ENCODE peak calls at places on chromosomes 7 and 10, in six cellular contexts. One of them, this sample, is unnamed.

GRCh38 chr10:122062831-122063674 is 74.1 kb downstream of the TACC2 start:
- DNase-seq in mammary epithelial cell: peak; percentile 96
- DNase-seq in HFF-Myc: peak; percentile 83
- DNase-seq in H4: peak; percentile 89
- DNase-seq in CD8-positive, alpha-beta T cell: no peak
- DNase-seq in left ventricle myocardium superior: peak; percentile 88
- DNase-seq in this sample: peak; percentile 72

GRCh38 chr10:30830672-30831230 is 200.9 kb downstream of the ZNF438 start:
- DNase-seq in left ventricle myocardium superior: no peak
- DNase-seq in CD8-positive, alpha-beta T cell: no peak
- DNase-seq in HFF-Myc: no peak
- DNase-seq in H4: no peak
- DNase-seq in mammary epithelial cell: no peak
- DNase-seq in this sample: no peak

GRCh38 chr7:32506266-32507054 is 11.2 kb downstream of the AVL9 start:
- DNase-seq in CD8-positive, alpha-beta T cell: no peak
- DNase-seq in H4: peak; percentile 97
- DNase-seq in left ventricle myocardium superior: no peak
- DNase-seq in HFF-Myc: peak; percentile 64
- DNase-seq in mammary epithelial cell: peak; percentile 92
- DNase-seq in this sample: peak; percentile 89

GRCh38 chr7:126702242-126703016 is 550.3 kb downstream of the GRM8 start:
- DNase-seq in mammary epithelial cell: no peak
- DNase-seq in H4: no peak
- DNase-seq in HFF-Myc: no peak
- DNase-seq in left ventricle myocardium superior: no peak
- DNase-seq in CD8-positive, alpha-beta T cell: no peak
- DNase-seq in this sample: no peak

GRCh38 chr7:149753370-149754233 is 19.8 kb downstream of the ZNF467 start:
- DNase-seq in CD8-positive, alpha-beta T cell: no peak
- DNase-seq in left ventricle myocardium superior: peak; percentile 59
- DNase-seq in HFF-Myc: no peak
- DNase-seq in mammary epithelial cell: peak; percentile 28
- DNase-seq in H4: peak; percentile 50
- DNase-seq in this sample: no peak

GRCh38 chr7:79298145-79298760 is 155.2 kb downstream of the MAGI2 start:
- DNase-seq in left ventricle myocardium superior: no peak
- DNase-seq in CD8-positive, alpha-beta T cell: no peak
- DNase-seq in HFF-Myc: peak; percentile 55
- DNase-seq in mammary epithelial cell: peak; percentile 31
- DNase-seq in H4: peak; percentile 59
- DNase-seq in this sample: peak; percentile 66

GRCh38 chr7:91212592-91212991 is 51.6 kb upstream of the FZD1 start:
- DNase-seq in mammary epithelial cell: no peak
- DNase-seq in left ventricle myocardium superior: no peak
- DNase-seq in H4: no peak
- DNase-seq in HFF-Myc: no peak
- DNase-seq in CD8-positive, alpha-beta T cell: no peak
- DNase-seq in this sample: no peak

GRCh38 chr7:26151096-26151495 is 902 bp upstream of the NFE2L3 start:
- DNase-seq in H4: no peak
- DNase-seq in mammary epithelial cell: no peak
- DNase-seq in left ventricle myocardium superior: no peak
- DNase-seq in HFF-Myc: no peak
- DNase-seq in CD8-positive, alpha-beta T cell: no peak
- DNase-seq in this sample: no peak

GRCh38 chr7:47336178-47337020 is 245.5 kb downstream of the TNS3 start:
- DNase-seq in HFF-Myc: no peak
- DNase-seq in H4: peak; percentile 94
- DNase-seq in left ventricle myocardium superior: peak; percentile 72
- DNase-seq in mammary epithelial cell: peak; percentile 95
- DNase-seq in CD8-positive, alpha-beta T cell: no peak
- DNase-seq in this sample: peak; percentile 53

GRCh38 chr10:612696-613095 is 76.8 kb downstream of the DIP2C start:
- DNase-seq in H4: no peak
- DNase-seq in left ventricle myocardium superior: no peak
- DNase-seq in HFF-Myc: no peak
- DNase-seq in CD8-positive, alpha-beta T cell: no peak
- DNase-seq in mammary epithelial cell: no peak
- DNase-seq in this sample: no peak

GRCh38 chr7:28473567-28474266 is 61.4 kb downstream of the CREB5 start:
- DNase-seq in mammary epithelial cell: no peak
- DNase-seq in HFF-Myc: no peak
- DNase-seq in left ventricle myocardium superior: peak; percentile 69
- DNase-seq in H4: no peak
- DNase-seq in CD8-positive, alpha-beta T cell: no peak
- DNase-seq in this sample: no peak

GRCh38 chr7:155965010-155965409 is 152.7 kb upstream of the SHH start:
- DNase-seq in CD8-positive, alpha-beta T cell: no peak
- DNase-seq in mammary epithelial cell: peak; percentile 27
- DNase-seq in left ventricle myocardium superior: no peak
- DNase-seq in H4: no peak
- DNase-seq in HFF-Myc: no peak
- DNase-seq in this sample: no peak

GRCh38 chr7:86469680-86470295 is 173.9 kb upstream of the GRM3 start:
- DNase-seq in mammary epithelial cell: peak; percentile 59
- DNase-seq in HFF-Myc: peak; percentile 65
- DNase-seq in left ventricle myocardium superior: no peak
- DNase-seq in CD8-positive, alpha-beta T cell: no peak
- DNase-seq in H4: peak; percentile 89
- DNase-seq in this sample: peak; percentile 47

GRCh38 chr7:98252655-98253054 is 623 bp upstream of the TECPR1 start:
- DNase-seq in mammary epithelial cell: peak; percentile 9
- DNase-seq in HFF-Myc: no peak
- DNase-seq in H4: no peak
- DNase-seq in left ventricle myocardium superior: no peak
- DNase-seq in CD8-positive, alpha-beta T cell: no peak
- DNase-seq in this sample: no peak

GRCh38 chr7:30468791-30469190 is 9.8 kb downstream of the NOD1 start:
- DNase-seq in mammary epithelial cell: no peak
- DNase-seq in left ventricle myocardium superior: peak; percentile 48
- DNase-seq in CD8-positive, alpha-beta T cell: peak; percentile 25
- DNase-seq in H4: no peak
- DNase-seq in HFF-Myc: no peak
- DNase-seq in this sample: no peak

GRCh38 chr7:127844707-127845331 is 186.4 kb downstream of the LRRC4 start:
- DNase-seq in HFF-Myc: no peak
- DNase-seq in mammary epithelial cell: peak; percentile 26
- DNase-seq in CD8-positive, alpha-beta T cell: no peak
- DNase-seq in left ventricle myocardium superior: peak; percentile 38
- DNase-seq in H4: no peak
- DNase-seq in this sample: no peak

GRCh38 chr10:99993994-99994689 is 15.6 kb downstream of the DNMBP start:
- DNase-seq in mammary epithelial cell: no peak
- DNase-seq in H4: peak; percentile 85
- DNase-seq in left ventricle myocardium superior: peak; percentile 43
- DNase-seq in HFF-Myc: peak; percentile 80
- DNase-seq in CD8-positive, alpha-beta T cell: peak; percentile 53
- DNase-seq in this sample: peak; percentile 93

GRCh38 chr10:16348891-16349290 is 87.9 kb upstream of the PTER start:
- DNase-seq in left ventricle myocardium superior: no peak
- DNase-seq in H4: no peak
- DNase-seq in CD8-positive, alpha-beta T cell: no peak
- DNase-seq in mammary epithelial cell: no peak
- DNase-seq in HFF-Myc: no peak
- DNase-seq in this sample: no peak

GRCh38 chr10:97810476-97810875 is 38.7 kb upstream of the SFRP5 start:
- DNase-seq in HFF-Myc: no peak
- DNase-seq in H4: peak; percentile 86
- DNase-seq in mammary epithelial cell: peak; percentile 47
- DNase-seq in left ventricle myocardium superior: no peak
- DNase-seq in CD8-positive, alpha-beta T cell: no peak
- DNase-seq in this sample: no peak

GRCh38 chr10:26437637-26438461 is at the start of gene APBB1IP:
- DNase-seq in H4: no peak
- DNase-seq in left ventricle myocardium superior: peak; percentile 87
- DNase-seq in mammary epithelial cell: no peak
- DNase-seq in HFF-Myc: no peak
- DNase-seq in CD8-positive, alpha-beta T cell: peak; percentile 78
- DNase-seq in this sample: peak; percentile 1

GRCh38 chr10:124523301-124523871 is 61.8 kb downstream of the LHPP start:
- DNase-seq in H4: no peak
- DNase-seq in HFF-Myc: no peak
- DNase-seq in mammary epithelial cell: no peak
- DNase-seq in CD8-positive, alpha-beta T cell: no peak
- DNase-seq in left ventricle myocardium superior: peak; percentile 39
- DNase-seq in this sample: no peak

GRCh38 chr10:29113251-29113945 is 175.5 kb upstream of the LYZL1 start:
- DNase-seq in HFF-Myc: no peak
- DNase-seq in left ventricle myocardium superior: no peak
- DNase-seq in mammary epithelial cell: no peak
- DNase-seq in CD8-positive, alpha-beta T cell: no peak
- DNase-seq in H4: no peak
- DNase-seq in this sample: no peak

GRCh38 chr7:98681496-98681895 is 64.4 kb downstream of the NPTX2 start:
- DNase-seq in CD8-positive, alpha-beta T cell: no peak
- DNase-seq in left ventricle myocardium superior: no peak
- DNase-seq in HFF-Myc: no peak
- DNase-seq in H4: peak; percentile 27
- DNase-seq in mammary epithelial cell: no peak
- DNase-seq in this sample: no peak

GRCh38 chr7:141074162-141074989 is 512 bp downstream of the TMEM178B start:
- DNase-seq in left ventricle myocardium superior: peak; percentile 34
- DNase-seq in CD8-positive, alpha-beta T cell: no peak
- DNase-seq in HFF-Myc: no peak
- DNase-seq in H4: no peak
- DNase-seq in mammary epithelial cell: no peak
- DNase-seq in this sample: no peak

GRCh38 chr7:49995681-49996080 is 97.4 kb downstream of the ZPBP start:
- DNase-seq in H4: no peak
- DNase-seq in left ventricle myocardium superior: no peak
- DNase-seq in CD8-positive, alpha-beta T cell: no peak
- DNase-seq in HFF-Myc: no peak
- DNase-seq in mammary epithelial cell: no peak
- DNase-seq in this sample: no peak

GRCh38 chr10:73920084-73920483 is 9.2 kb downstream of the PLAU start:
- DNase-seq in CD8-positive, alpha-beta T cell: no peak
- DNase-seq in HFF-Myc: no peak
- DNase-seq in H4: no peak
- DNase-seq in left ventricle myocardium superior: peak; percentile 66
- DNase-seq in mammary epithelial cell: peak; percentile 95
- DNase-seq in this sample: peak; percentile 60

GRCh38 chr7:129343099-129343700 is 91.0 kb upstream of the STRIP2 start:
- DNase-seq in H4: peak; percentile 37
- DNase-seq in left ventricle myocardium superior: no peak
- DNase-seq in HFF-Myc: peak; percentile 33
- DNase-seq in CD8-positive, alpha-beta T cell: no peak
- DNase-seq in mammary epithelial cell: peak; percentile 36
- DNase-seq in this sample: peak; percentile 27

GRCh38 chr10:19877466-19878255 is 61.4 kb downstream of the PLXDC2 start:
- DNase-seq in mammary epithelial cell: no peak
- DNase-seq in CD8-positive, alpha-beta T cell: no peak
- DNase-seq in left ventricle myocardium superior: no peak
- DNase-seq in H4: no peak
- DNase-seq in HFF-Myc: no peak
- DNase-seq in this sample: no peak

GRCh38 chr10:8919291-8919690 is 864.8 kb downstream of the GATA3 start:
- DNase-seq in H4: no peak
- DNase-seq in CD8-positive, alpha-beta T cell: no peak
- DNase-seq in HFF-Myc: no peak
- DNase-seq in mammary epithelial cell: peak; percentile 22
- DNase-seq in left ventricle myocardium superior: no peak
- DNase-seq in this sample: no peak

GRCh38 chr7:141342664-141343400 is 208.4 kb upstream of the AGK start:
- DNase-seq in HFF-Myc: no peak
- DNase-seq in left ventricle myocardium superior: no peak
- DNase-seq in mammary epithelial cell: no peak
- DNase-seq in CD8-positive, alpha-beta T cell: no peak
- DNase-seq in H4: peak; percentile 37
- DNase-seq in this sample: no peak

GRCh38 chr7:112897839-112898431 is 107.7 kb upstream of the TMEM168 start:
- DNase-seq in HFF-Myc: no peak
- DNase-seq in left ventricle myocardium superior: no peak
- DNase-seq in mammary epithelial cell: no peak
- DNase-seq in CD8-positive, alpha-beta T cell: no peak
- DNase-seq in H4: no peak
- DNase-seq in this sample: no peak

GRCh38 chr10:20598590-20598989 is 298.5 kb downstream of the NEBL start:
- DNase-seq in CD8-positive, alpha-beta T cell: no peak
- DNase-seq in HFF-Myc: no peak
- DNase-seq in H4: peak; percentile 88
- DNase-seq in mammary epithelial cell: peak; percentile 88
- DNase-seq in left ventricle myocardium superior: peak; percentile 67
- DNase-seq in this sample: peak; percentile 78

GRCh38 chr10:121416071-121416470 is 182.2 kb downstream of the FGFR2 start:
- DNase-seq in CD8-positive, alpha-beta T cell: no peak
- DNase-seq in mammary epithelial cell: peak; percentile 35
- DNase-seq in H4: no peak
- DNase-seq in HFF-Myc: no peak
- DNase-seq in left ventricle myocardium superior: no peak
- DNase-seq in this sample: no peak

GRCh38 chr10:1952126-1953095 is 215.1 kb upstream of the ADARB2 start:
- DNase-seq in H4: no peak
- DNase-seq in CD8-positive, alpha-beta T cell: no peak
- DNase-seq in HFF-Myc: no peak
- DNase-seq in mammary epithelial cell: no peak
- DNase-seq in left ventricle myocardium superior: no peak
- DNase-seq in this sample: no peak

GRCh38 chr7:6111041-6111440 is 79.9 kb downstream of the ANKRD61 start:
- DNase-seq in left ventricle myocardium superior: no peak
- DNase-seq in H4: no peak
- DNase-seq in CD8-positive, alpha-beta T cell: no peak
- DNase-seq in HFF-Myc: no peak
- DNase-seq in mammary epithelial cell: no peak
- DNase-seq in this sample: no peak